ENCODE peak calls at places on chromosomes 12 and 14, in nine cellular contexts. C is cardiac muscle cell, G is endodermal cell, K is neural progenitor cell, I is tibial nerve, N is PC-9, X is psoas muscle, J is IMR-90, A is fibroblast of lung. L is an unnamed sample. For H3K4me1, the result is how much of the 10 kb centered on the place peaks cover.

GRCh38 chr14:97390031-97390729 is 593.0 kb downstream of the VRK1 start:
- DNase-seq in K (no peak), G (no peak), J (no peak), A (no peak), I (peak), C (no peak), X (peak), N (no peak), L (no peak)

GRCh38 chr14:41604793-41605534 is 1.7 kb upstream of the LRFN5 start:
- DNase-seq in G (peak), A (peak), I (peak), C (peak), J (peak), K (peak), N (peak), X (peak), L (no peak)

GRCh38 chr12:115599251-115599811 is 678.2 kb downstream of the MED13L start:
- DNase-seq in I (no peak), A (no peak), N (no peak), K (peak), C (no peak), G (peak), J (no peak), X (peak), L (no peak)

GRCh38 chr14:63342381-63342780 is 23.6 kb upstream of the GPHB5 start:
- DNase-seq in C (no peak), A (peak), X (no peak), J (peak), I (no peak), N (no peak), G (no peak), K (no peak), L (no peak)

GRCh38 chr12:107318804-107319535 is 225.6 kb upstream of the CRY1 start:
- DNase-seq in A (peak), X (peak), J (peak), N (peak), G (peak), I (no peak), K (peak), C (peak), L (no peak)

GRCh38 chr14:60215127-60215444 is 33.9 kb upstream of the PPM1A start:
- DNase-seq in N (no peak), X (no peak), A (no peak), G (no peak), I (no peak), C (no peak), K (no peak), J (no peak), L (no peak)

GRCh38 chr14:89466939-89467338 is 49.9 kb upstream of the FOXN3 start:
- DNase-seq in I (no peak), G (peak), X (peak), N (no peak), A (peak), J (peak), K (no peak), C (no peak), L (no peak)

GRCh38 chr14:71140157-71140556 is 232.9 kb downstream of the PCNX1 start:
- DNase-seq in C (no peak), K (no peak), G (no peak), J (no peak), A (no peak), I (no peak), X (no peak), N (no peak), L (no peak)

GRCh38 chr12:106144847-106145246 is 6.1 kb upstream of the NUAK1 start:
- DNase-seq in A (no peak), X (no peak), C (no peak), J (peak), G (peak), N (no peak), K (no peak), I (no peak), L (no peak)

GRCh38 chr12:123078114-123078465 is 72.8 kb downstream of the PITPNM2 start:
- DNase-seq in C (no peak), N (no peak), I (no peak), A (no peak), J (no peak), K (no peak), G (no peak), X (no peak), L (no peak)

GRCh38 chr12:51217133-51217967 is 512 bp downstream of the POU6F1 start:
- DNase-seq in I (peak), J (no peak), X (peak), G (peak), N (peak), A (no peak), K (peak), C (peak), L (no peak)

GRCh38 chr12:124633269-124633953 is 66.0 kb upstream of the NCOR2 start:
- DNase-seq in C (no peak), J (peak), G (no peak), I (no peak), X (no peak), N (peak), A (peak), K (no peak), L (no peak)
- H3K4me1 ChIP-seq in C (under half), J (under half), G (under half), I (under half), X (under half), N (half or more), A (under half), K (under half), L (under half)

GRCh38 chr12:11824069-11824468 is 174.6 kb downstream of the ETV6 start:
- DNase-seq in N (no peak), J (no peak), K (no peak), I (no peak), X (no peak), G (no peak), C (no peak), A (no peak), L (no peak)

GRCh38 chr12:11826607-11827006 is 177.1 kb downstream of the ETV6 start:
- DNase-seq in X (no peak), A (no peak), K (peak), C (no peak), N (no peak), J (no peak), G (peak), I (no peak), L (no peak)

GRCh38 chr12:11824736-11825135 is 175.3 kb downstream of the ETV6 start:
- DNase-seq in C (no peak), K (no peak), X (no peak), N (no peak), J (no peak), G (no peak), A (no peak), I (no peak), L (no peak)

GRCh38 chr12:11823593-11823992 is 174.1 kb downstream of the ETV6 start:
- DNase-seq in G (no peak), J (no peak), N (no peak), X (no peak), A (no peak), C (no peak), K (no peak), I (no peak), L (no peak)

GRCh38 chr12:11825278-11825677 is 175.8 kb downstream of the ETV6 start:
- DNase-seq in G (no peak), C (no peak), X (no peak), I (no peak), A (no peak), N (no peak), K (no peak), J (no peak), L (no peak)
- H3K4me1 ChIP-seq in G (under half), C (half or more), X (under half), I (under half), A (under half), N (under half), K (half or more), J (under half), L (under half)

GRCh38 chr12:6602526-6602925 is 4.7 kb downstream of the CHD4 start:
- DNase-seq in X (no peak), A (no peak), I (no peak), N (no peak), G (no peak), J (no peak), C (no peak), K (no peak), L (no peak)
- H3K4me1 ChIP-seq in X (under half), A (under half), I (under half), N (under half), G (under half), J (under half), C (under half), K (under half), L (under half)

DNA sequence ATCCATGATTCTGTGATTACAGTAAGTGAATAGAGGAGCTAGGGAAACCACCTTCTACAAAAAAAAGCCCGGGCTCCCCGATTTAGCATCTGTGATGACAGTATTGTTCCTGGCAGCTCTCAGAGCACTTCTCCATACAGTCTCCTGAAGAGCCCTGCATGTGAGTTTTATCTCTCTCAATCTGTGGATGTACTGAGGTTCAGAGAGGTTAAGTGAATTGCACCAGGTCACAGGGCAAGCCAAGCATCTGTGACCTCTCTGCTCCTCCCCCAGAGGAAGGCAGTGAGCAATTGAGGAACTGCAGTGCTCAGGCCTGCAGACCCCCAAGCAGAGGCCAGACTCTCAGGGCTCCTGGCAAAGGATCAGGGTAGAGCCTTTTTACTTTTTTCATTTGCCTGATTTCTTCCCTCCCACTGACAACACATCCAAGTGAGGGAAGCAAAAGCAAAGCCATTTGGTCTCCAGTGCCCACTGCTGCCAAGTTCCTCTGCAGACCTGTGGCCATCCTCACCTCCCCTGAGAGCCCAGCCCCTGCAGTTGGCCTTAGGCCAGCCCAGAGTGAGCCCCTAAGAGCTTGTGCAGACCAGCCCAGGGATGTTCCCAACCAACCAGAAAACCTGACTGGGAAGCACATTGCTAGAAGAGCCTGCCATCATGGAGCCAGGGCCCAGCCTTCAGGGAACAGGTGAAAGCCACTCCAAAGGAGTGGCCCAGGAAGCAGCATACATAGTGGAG is 47.6 kb upstream of the PNMA1 start:
- DNase-seq in K (no peak), G (no peak), I (no peak), A (no peak), J (no peak), C (no peak), N (no peak), X (peak), L (no peak)
- H3K4me1 ChIP-seq in K (under half), G (under half), I (half or more), A (under half), J (under half), C (under half), N (under half), X (half or more), L (half or more)

L was measured in CD4-positive, CD25-positive, alpha-beta regulatory T cell.